ENCODE peak calls at places on chromosomes 11 and 22, in eight cellular contexts. One of them, this sample, is unnamed.

GRCh38 chr22:17949926-17950473 is 74.4 kb downstream of the MICAL3 start:
- DNase-seq in hepatocyte: no peak
- DNase-seq in cardiac muscle cell: no peak
- DNase-seq in CD8-positive, alpha-beta memory T cell: no peak
- DNase-seq in naive thymus-derived CD4-positive, alpha-beta T cell: no peak
- DNase-seq in body of pancreas: no peak
- DNase-seq in CD4-positive, alpha-beta T cell: no peak
- DNase-seq in esophagus muscularis mucosa: no peak
- DNase-seq in this sample: no peak

GRCh38 chr22:43823911-43824665 is 12.0 kb upstream of the EFCAB6 start:
- DNase-seq in hepatocyte: peak; percentile 2
- DNase-seq in cardiac muscle cell: no peak
- DNase-seq in CD8-positive, alpha-beta memory T cell: no peak
- DNase-seq in naive thymus-derived CD4-positive, alpha-beta T cell: no peak
- DNase-seq in body of pancreas: no peak
- DNase-seq in CD4-positive, alpha-beta T cell: no peak
- DNase-seq in esophagus muscularis mucosa: no peak
- DNase-seq in this sample: no peak

GRCh38 chr11:12150831-12151382 is 40.5 kb downstream of the MICAL2 start:
- DNase-seq in hepatocyte: peak; percentile 53
- DNase-seq in cardiac muscle cell: peak; percentile 54
- DNase-seq in CD8-positive, alpha-beta memory T cell: no peak
- DNase-seq in naive thymus-derived CD4-positive, alpha-beta T cell: no peak
- DNase-seq in body of pancreas: no peak
- DNase-seq in CD4-positive, alpha-beta T cell: no peak
- DNase-seq in esophagus muscularis mucosa: no peak
- DNase-seq in this sample: no peak

GRCh38 chr11:85643255-85643654 is 4.5 kb upstream of the TMEM126A start:
- DNase-seq in hepatocyte: peak; percentile 30
- DNase-seq in cardiac muscle cell: peak; percentile 76
- DNase-seq in CD8-positive, alpha-beta memory T cell: no peak
- DNase-seq in naive thymus-derived CD4-positive, alpha-beta T cell: no peak
- DNase-seq in body of pancreas: peak; percentile 51
- DNase-seq in CD4-positive, alpha-beta T cell: no peak
- DNase-seq in esophagus muscularis mucosa: no peak
- DNase-seq in this sample: no peak

GRCh38 chr11:107562647-107563208 is 2.8 kb downstream of the ALKBH8 start:
- DNase-seq in hepatocyte: no peak
- DNase-seq in cardiac muscle cell: peak; percentile 44
- DNase-seq in CD8-positive, alpha-beta memory T cell: no peak
- DNase-seq in naive thymus-derived CD4-positive, alpha-beta T cell: no peak
- DNase-seq in body of pancreas: no peak
- DNase-seq in CD4-positive, alpha-beta T cell: no peak
- DNase-seq in esophagus muscularis mucosa: no peak
- DNase-seq in this sample: no peak

GRCh38 chr11:11798586-11799438 is 43.0 kb upstream of the USP47 start:
- DNase-seq in hepatocyte: peak; percentile 82
- DNase-seq in cardiac muscle cell: peak; percentile 79
- DNase-seq in CD8-positive, alpha-beta memory T cell: peak; percentile 58
- DNase-seq in naive thymus-derived CD4-positive, alpha-beta T cell: peak; percentile 62
- DNase-seq in body of pancreas: peak; percentile 88
- DNase-seq in CD4-positive, alpha-beta T cell: peak; percentile 70
- DNase-seq in esophagus muscularis mucosa: peak; percentile 87
- DNase-seq in this sample: peak; percentile 63

GRCh38 chr11:61847914-61848581 is 19.9 kb downstream of the FADS2 start:
- DNase-seq in hepatocyte: no peak
- DNase-seq in cardiac muscle cell: no peak
- DNase-seq in CD8-positive, alpha-beta memory T cell: no peak
- DNase-seq in naive thymus-derived CD4-positive, alpha-beta T cell: no peak
- DNase-seq in body of pancreas: no peak
- DNase-seq in CD4-positive, alpha-beta T cell: no peak
- DNase-seq in esophagus muscularis mucosa: no peak
- DNase-seq in this sample: no peak

GRCh38 chr11:130094614-130095013 is 24.9 kb downstream of the APLP2 start:
- DNase-seq in hepatocyte: no peak
- DNase-seq in cardiac muscle cell: no peak
- DNase-seq in CD8-positive, alpha-beta memory T cell: no peak
- DNase-seq in naive thymus-derived CD4-positive, alpha-beta T cell: no peak
- DNase-seq in body of pancreas: no peak
- DNase-seq in CD4-positive, alpha-beta T cell: no peak
- DNase-seq in esophagus muscularis mucosa: no peak
- DNase-seq in this sample: no peak

GRCh38 chr11:118437736-118438125 is 1.4 kb downstream of the KMT2A start:
- DNase-seq in hepatocyte: peak; percentile 56
- DNase-seq in cardiac muscle cell: no peak
- DNase-seq in CD8-positive, alpha-beta memory T cell: peak; percentile 14
- DNase-seq in naive thymus-derived CD4-positive, alpha-beta T cell: peak; percentile 20
- DNase-seq in body of pancreas: peak; percentile 61
- DNase-seq in CD4-positive, alpha-beta T cell: peak; percentile 5
- DNase-seq in esophagus muscularis mucosa: no peak
- DNase-seq in this sample: peak; percentile 12

GRCh38 chr11:7564803-7565202 is 51.0 kb downstream of the PPFIBP2 start:
- DNase-seq in hepatocyte: no peak
- DNase-seq in cardiac muscle cell: no peak
- DNase-seq in CD8-positive, alpha-beta memory T cell: no peak
- DNase-seq in naive thymus-derived CD4-positive, alpha-beta T cell: no peak
- DNase-seq in body of pancreas: no peak
- DNase-seq in CD4-positive, alpha-beta T cell: no peak
- DNase-seq in esophagus muscularis mucosa: no peak
- DNase-seq in this sample: no peak

GRCh38 chr22:44665115-44665514 is 36.9 kb upstream of the PRR5 start:
- DNase-seq in hepatocyte: no peak
- DNase-seq in cardiac muscle cell: peak; percentile 60
- DNase-seq in CD8-positive, alpha-beta memory T cell: no peak
- DNase-seq in naive thymus-derived CD4-positive, alpha-beta T cell: no peak
- DNase-seq in body of pancreas: no peak
- DNase-seq in CD4-positive, alpha-beta T cell: no peak
- DNase-seq in esophagus muscularis mucosa: no peak
- DNase-seq in this sample: no peak

GRCh38 chr11:95143106-95143681 is 53.5 kb downstream of the ENDOD1 start:
- DNase-seq in hepatocyte: no peak
- DNase-seq in cardiac muscle cell: no peak
- DNase-seq in CD8-positive, alpha-beta memory T cell: no peak
- DNase-seq in naive thymus-derived CD4-positive, alpha-beta T cell: no peak
- DNase-seq in body of pancreas: no peak
- DNase-seq in CD4-positive, alpha-beta T cell: no peak
- DNase-seq in esophagus muscularis mucosa: no peak
- DNase-seq in this sample: no peak

GRCh38 chr22:26674211-26675190 is 17.1 kb downstream of the MIAT start:
- DNase-seq in hepatocyte: no peak
- DNase-seq in cardiac muscle cell: no peak
- DNase-seq in CD8-positive, alpha-beta memory T cell: peak; percentile 15
- DNase-seq in naive thymus-derived CD4-positive, alpha-beta T cell: no peak
- DNase-seq in body of pancreas: no peak
- DNase-seq in CD4-positive, alpha-beta T cell: peak; percentile 16
- DNase-seq in esophagus muscularis mucosa: no peak
- DNase-seq in this sample: no peak

GRCh38 chr11:83437939-83438338 is 151.8 kb upstream of the CCDC90B start:
- DNase-seq in hepatocyte: no peak
- DNase-seq in cardiac muscle cell: no peak
- DNase-seq in CD8-positive, alpha-beta memory T cell: no peak
- DNase-seq in naive thymus-derived CD4-positive, alpha-beta T cell: no peak
- DNase-seq in body of pancreas: no peak
- DNase-seq in CD4-positive, alpha-beta T cell: no peak
- DNase-seq in esophagus muscularis mucosa: no peak
- DNase-seq in this sample: no peak

GRCh38 chr11:4979021-4979420 is 15.6 kb upstream of the OR51L1 start:
- DNase-seq in hepatocyte: no peak
- DNase-seq in cardiac muscle cell: no peak
- DNase-seq in CD8-positive, alpha-beta memory T cell: no peak
- DNase-seq in naive thymus-derived CD4-positive, alpha-beta T cell: no peak
- DNase-seq in body of pancreas: no peak
- DNase-seq in CD4-positive, alpha-beta T cell: no peak
- DNase-seq in esophagus muscularis mucosa: no peak
- DNase-seq in this sample: no peak

GRCh38 chr11:27658535-27659236 is 41.6 kb downstream of the BDNF start:
- DNase-seq in hepatocyte: no peak
- DNase-seq in cardiac muscle cell: no peak
- DNase-seq in CD8-positive, alpha-beta memory T cell: no peak
- DNase-seq in naive thymus-derived CD4-positive, alpha-beta T cell: no peak
- DNase-seq in body of pancreas: no peak
- DNase-seq in CD4-positive, alpha-beta T cell: no peak
- DNase-seq in esophagus muscularis mucosa: no peak
- DNase-seq in this sample: no peak

GRCh38 chr11:33893711-33894401 is 2.0 kb upstream of the LMO2 start:
- DNase-seq in hepatocyte: no peak
- DNase-seq in cardiac muscle cell: peak; percentile 86
- DNase-seq in CD8-positive, alpha-beta memory T cell: peak; percentile 74
- DNase-seq in naive thymus-derived CD4-positive, alpha-beta T cell: peak; percentile 77
- DNase-seq in body of pancreas: no peak
- DNase-seq in CD4-positive, alpha-beta T cell: peak; percentile 38
- DNase-seq in esophagus muscularis mucosa: no peak
- DNase-seq in this sample: peak; percentile 12

GRCh38 chr11:115642660-115643059 is 138.4 kb upstream of the CADM1 start:
- DNase-seq in hepatocyte: no peak
- DNase-seq in cardiac muscle cell: no peak
- DNase-seq in CD8-positive, alpha-beta memory T cell: no peak
- DNase-seq in naive thymus-derived CD4-positive, alpha-beta T cell: no peak
- DNase-seq in body of pancreas: no peak
- DNase-seq in CD4-positive, alpha-beta T cell: no peak
- DNase-seq in esophagus muscularis mucosa: no peak
- DNase-seq in this sample: no peak

GRCh38 chr11:83371489-83371888 is 85.3 kb upstream of the CCDC90B start:
- DNase-seq in hepatocyte: no peak
- DNase-seq in cardiac muscle cell: no peak
- DNase-seq in CD8-positive, alpha-beta memory T cell: no peak
- DNase-seq in naive thymus-derived CD4-positive, alpha-beta T cell: no peak
- DNase-seq in body of pancreas: no peak
- DNase-seq in CD4-positive, alpha-beta T cell: no peak
- DNase-seq in esophagus muscularis mucosa: no peak
- DNase-seq in this sample: no peak

DNA sequence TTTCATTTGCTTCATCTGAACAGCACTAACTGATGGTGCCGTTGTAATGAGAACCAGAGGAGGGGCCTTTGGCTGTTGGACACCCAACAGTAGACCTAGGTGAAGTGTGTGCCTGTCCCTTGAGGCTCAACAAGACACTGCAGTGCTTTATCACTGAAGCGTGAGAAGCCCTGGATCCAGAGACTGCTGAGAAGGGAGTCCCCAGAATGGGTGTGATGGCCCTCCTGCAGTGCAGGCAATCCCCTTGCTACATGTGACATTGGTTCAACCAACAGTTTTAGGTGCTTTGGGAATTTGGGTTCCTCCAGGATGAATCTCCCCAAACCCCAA is 125.6 kb downstream of the BRD1 start:
- DNase-seq in hepatocyte: no peak
- DNase-seq in cardiac muscle cell: no peak
- DNase-seq in CD8-positive, alpha-beta memory T cell: no peak
- DNase-seq in naive thymus-derived CD4-positive, alpha-beta T cell: no peak
- DNase-seq in body of pancreas: no peak
- DNase-seq in CD4-positive, alpha-beta T cell: no peak
- DNase-seq in esophagus muscularis mucosa: no peak
- DNase-seq in this sample: no peak
- H3K9me3 ChIP-seq in hepatocyte: no peaks in the 10 kb centered on the region
- H3K9me3 ChIP-seq in cardiac muscle cell: no peaks in the 10 kb centered on the region
- H3K9me3 ChIP-seq in CD8-positive, alpha-beta memory T cell: peaks cover 3% of the 10 kb centered on the region
- H3K9me3 ChIP-seq in naive thymus-derived CD4-positive, alpha-beta T cell: peaks cover 10% of the 10 kb centered on the region
- H3K9me3 ChIP-seq in body of pancreas: no peaks in the 10 kb centered on the region
- H3K9me3 ChIP-seq in CD4-positive, alpha-beta T cell: peaks cover 15% of the 10 kb centered on the region
- H3K9me3 ChIP-seq in esophagus muscularis mucosa: peaks cover 24% of the 10 kb centered on the region
- H3K9me3 ChIP-seq in this sample: no peaks in the 10 kb centered on the region

GRCh38 chr22:47130883-47131610 is 368.6 kb downstream of the TBC1D22A start:
- DNase-seq in hepatocyte: no peak
- DNase-seq in cardiac muscle cell: no peak
- DNase-seq in CD8-positive, alpha-beta memory T cell: no peak
- DNase-seq in naive thymus-derived CD4-positive, alpha-beta T cell: no peak
- DNase-seq in body of pancreas: no peak
- DNase-seq in CD4-positive, alpha-beta T cell: no peak
- DNase-seq in esophagus muscularis mucosa: no peak
- DNase-seq in this sample: no peak
- H3K9me3 ChIP-seq in hepatocyte: no peaks in the 10 kb centered on the region
- H3K9me3 ChIP-seq in cardiac muscle cell: no peaks in the 10 kb centered on the region
- H3K9me3 ChIP-seq in CD8-positive, alpha-beta memory T cell: no peaks in the 10 kb centered on the region
- H3K9me3 ChIP-seq in naive thymus-derived CD4-positive, alpha-beta T cell: no peaks in the 10 kb centered on the region
- H3K9me3 ChIP-seq in body of pancreas: no peaks in the 10 kb centered on the region
- H3K9me3 ChIP-seq in CD4-positive, alpha-beta T cell: no peaks in the 10 kb centered on the region
- H3K9me3 ChIP-seq in esophagus muscularis mucosa: no peaks in the 10 kb centered on the region
- H3K9me3 ChIP-seq in this sample: no peaks in the 10 kb centered on the region

DNA sequence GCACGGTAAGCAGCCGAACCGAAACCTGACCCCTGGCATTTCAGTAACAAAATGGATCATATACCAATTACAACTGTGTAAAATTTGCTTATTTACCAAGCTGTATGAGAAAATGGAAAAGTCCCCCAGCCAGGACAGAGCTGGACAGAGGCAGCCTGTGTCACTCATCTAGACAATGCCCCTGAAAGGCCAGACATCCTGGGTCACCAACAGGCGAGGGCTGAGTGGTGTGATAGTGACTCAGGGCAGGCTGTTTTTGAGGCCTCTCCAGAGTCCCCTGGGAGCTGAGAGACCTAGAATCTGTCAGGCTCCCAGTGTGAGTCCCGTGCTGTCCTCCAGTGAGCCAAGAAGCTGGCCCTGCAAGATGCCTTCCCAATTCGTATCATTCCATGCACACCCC is 680.4 kb downstream of the TBC1D22A start:
- DNase-seq in hepatocyte: no peak
- DNase-seq in cardiac muscle cell: no peak
- DNase-seq in CD8-positive, alpha-beta memory T cell: no peak
- DNase-seq in naive thymus-derived CD4-positive, alpha-beta T cell: no peak
- DNase-seq in body of pancreas: no peak
- DNase-seq in CD4-positive, alpha-beta T cell: no peak
- DNase-seq in esophagus muscularis mucosa: no peak
- DNase-seq in this sample: no peak
- H3K9me3 ChIP-seq in hepatocyte: no peaks in the 10 kb centered on the region
- H3K9me3 ChIP-seq in cardiac muscle cell: no peaks in the 10 kb centered on the region
- H3K9me3 ChIP-seq in CD8-positive, alpha-beta memory T cell: no peaks in the 10 kb centered on the region
- H3K9me3 ChIP-seq in naive thymus-derived CD4-positive, alpha-beta T cell: peaks cover 29% of the 10 kb centered on the region
- H3K9me3 ChIP-seq in body of pancreas: no peaks in the 10 kb centered on the region
- H3K9me3 ChIP-seq in CD4-positive, alpha-beta T cell: peaks cover 6% of the 10 kb centered on the region
- H3K9me3 ChIP-seq in esophagus muscularis mucosa: peaks cover under 1% of the 10 kb centered on the region
- H3K9me3 ChIP-seq in this sample: no peaks in the 10 kb centered on the region

GRCh38 chr11:74566386-74566960 is 25.9 kb upstream of the POLD3 start:
- DNase-seq in hepatocyte: no peak
- DNase-seq in cardiac muscle cell: no peak
- DNase-seq in CD8-positive, alpha-beta memory T cell: no peak
- DNase-seq in naive thymus-derived CD4-positive, alpha-beta T cell: no peak
- DNase-seq in body of pancreas: peak; percentile 38
- DNase-seq in CD4-positive, alpha-beta T cell: no peak
- DNase-seq in esophagus muscularis mucosa: no peak
- DNase-seq in this sample: no peak

GRCh38 chr11:74571062-74571399 is 21.4 kb upstream of the POLD3 start:
- DNase-seq in hepatocyte: no peak
- DNase-seq in cardiac muscle cell: no peak
- DNase-seq in CD8-positive, alpha-beta memory T cell: no peak
- DNase-seq in naive thymus-derived CD4-positive, alpha-beta T cell: no peak
- DNase-seq in body of pancreas: no peak
- DNase-seq in CD4-positive, alpha-beta T cell: no peak
- DNase-seq in esophagus muscularis mucosa: no peak
- DNase-seq in this sample: no peak

GRCh38 chr11:74568028-74568427 is 24.4 kb upstream of the POLD3 start:
- DNase-seq in hepatocyte: no peak
- DNase-seq in cardiac muscle cell: no peak
- DNase-seq in CD8-positive, alpha-beta memory T cell: no peak
- DNase-seq in naive thymus-derived CD4-positive, alpha-beta T cell: no peak
- DNase-seq in body of pancreas: no peak
- DNase-seq in CD4-positive, alpha-beta T cell: no peak
- DNase-seq in esophagus muscularis mucosa: no peak
- DNase-seq in this sample: no peak

GRCh38 chr11:74572349-74572748 is 20.0 kb upstream of the POLD3 start:
- DNase-seq in hepatocyte: no peak
- DNase-seq in cardiac muscle cell: no peak
- DNase-seq in CD8-positive, alpha-beta memory T cell: no peak
- DNase-seq in naive thymus-derived CD4-positive, alpha-beta T cell: no peak
- DNase-seq in body of pancreas: no peak
- DNase-seq in CD4-positive, alpha-beta T cell: no peak
- DNase-seq in esophagus muscularis mucosa: no peak
- DNase-seq in this sample: no peak

GRCh38 chr11:74570266-74571061 is 21.9 kb upstream of the POLD3 start:
- DNase-seq in hepatocyte: peak; percentile 72
- DNase-seq in cardiac muscle cell: peak; percentile 73
- DNase-seq in CD8-positive, alpha-beta memory T cell: no peak
- DNase-seq in naive thymus-derived CD4-positive, alpha-beta T cell: peak; percentile 15
- DNase-seq in body of pancreas: peak; percentile 68
- DNase-seq in CD4-positive, alpha-beta T cell: no peak
- DNase-seq in esophagus muscularis mucosa: no peak
- DNase-seq in this sample: no peak
- H3K9me3 ChIP-seq in hepatocyte: no peaks in the 10 kb centered on the region
- H3K9me3 ChIP-seq in cardiac muscle cell: no peaks in the 10 kb centered on the region
- H3K9me3 ChIP-seq in CD8-positive, alpha-beta memory T cell: no peaks in the 10 kb centered on the region
- H3K9me3 ChIP-seq in naive thymus-derived CD4-positive, alpha-beta T cell: no peaks in the 10 kb centered on the region
- H3K9me3 ChIP-seq in body of pancreas: no peaks in the 10 kb centered on the region
- H3K9me3 ChIP-seq in CD4-positive, alpha-beta T cell: no peaks in the 10 kb centered on the region
- H3K9me3 ChIP-seq in esophagus muscularis mucosa: no peaks in the 10 kb centered on the region
- H3K9me3 ChIP-seq in this sample: no peaks in the 10 kb centered on the region

This sample was measured in T-helper 17 cell.